ENCODE peak calls at places on chromosomes 16 and 17, in nine cellular contexts. U, H, Y, T, R, S, M, O and N are unnamed samples.

GRCh38 chr17:28271431-28271830 is 47.6 kb upstream of the TMEM97 start:
- DNase-seq in R (no peak), U (no peak), T (no peak), S (no peak), O (no peak), H (no peak), Y (no peak), M (no peak), N (no peak)

GRCh38 chr16:84448444-84448843 is 56.0 kb downstream of the MEAK7 start:
- DNase-seq in S (no peak), O (peak), U (no peak), H (no peak), R (no peak), Y (no peak), M (no peak), T (no peak), N (no peak)

GRCh38 chr16:85331685-85332084 is 219.4 kb upstream of the CIBAR2 start:
- DNase-seq in U (no peak), Y (no peak), O (peak), S (peak), R (no peak), M (no peak), H (no peak), T (no peak), N (no peak)

GRCh38 chr17:63911657-63912100 is 621 bp upstream of the CSHL1 start:
- DNase-seq in H (peak), R (peak), Y (no peak), T (peak), O (no peak), U (peak), M (peak), S (peak), N (peak)

GRCh38 chr16:68642436-68643064 is 2.6 kb upstream of the CDH3 start:
- DNase-seq in H (no peak), R (no peak), U (no peak), O (no peak), M (peak), T (no peak), S (no peak), Y (no peak), N (peak)

GRCh38 chr16:14455577-14455976 is 174.5 kb downstream of the PARN start:
- DNase-seq in T (no peak), Y (no peak), U (no peak), O (no peak), H (no peak), R (no peak), M (no peak), S (no peak), N (peak)

GRCh38 chr17:31842416-31843381 is 16.3 kb downstream of the COPRS start:
- DNase-seq in O (peak), U (peak), Y (peak), T (peak), H (peak), R (peak), M (peak), S (peak), N (peak)

GRCh38 chr17:77556408-77557068 is 402.0 kb upstream of the TNRC6C start:
- DNase-seq in S (no peak), Y (no peak), O (no peak), U (no peak), T (peak), M (no peak), R (no peak), H (no peak), N (no peak)

GRCh38 chr17:49201481-49201927 is 8.9 kb downstream of the GNGT2 start:
- DNase-seq in Y (no peak), M (peak), S (no peak), H (no peak), R (no peak), U (no peak), O (no peak), T (no peak), N (peak)

GRCh38 chr16:8975039-8975438 is 11.3 kb upstream of the USP7 start:
- DNase-seq in U (no peak), M (no peak), H (no peak), Y (no peak), T (no peak), S (no peak), O (no peak), R (no peak), N (no peak)

GRCh38 chr16:75532142-75532765 is 3.7 kb downstream of the CHST5 start:
- DNase-seq in S (no peak), T (no peak), Y (no peak), M (no peak), H (no peak), O (no peak), R (no peak), U (no peak), N (no peak)

GRCh38 chr17:4744999-4745969 is 5.6 kb upstream of the CXCL16 start:
- DNase-seq in M (peak), O (no peak), U (no peak), H (no peak), R (no peak), Y (no peak), S (no peak), T (no peak), N (no peak)

GRCh38 chr17:6347776-6348175 is 87.1 kb downstream of the AIPL1 start:
- DNase-seq in U (no peak), H (no peak), R (no peak), Y (no peak), M (no peak), T (no peak), O (no peak), S (no peak), N (no peak)

GRCh38 chr17:48738803-48739526 is 10.4 kb upstream of the HOXB13 start:
- DNase-seq in Y (no peak), R (no peak), M (no peak), U (no peak), T (no peak), O (no peak), H (no peak), S (no peak), N (no peak)

GRCh38 chr16:88634994-88635670 is 3.2 kb upstream of the IL17C start:
- DNase-seq in U (no peak), R (no peak), Y (no peak), O (no peak), S (no peak), T (no peak), H (no peak), M (no peak), N (peak)

GRCh38 chr17:1055751-1056645 is 59.1 kb downstream of the TIMM22 start:
- DNase-seq in Y (peak), M (peak), O (no peak), T (peak), R (peak), S (peak), H (no peak), U (peak), N (peak)